ENCODE peak calls at places on chromosomes 1 and 21, in six cellular contexts. I, Z, B, R, F and G are unnamed samples.

GRCh38 chr1:222785553-222785952 is 29.3 kb upstream of the DISP1 start:
- DNase-seq in I (no peak), Z (no peak), B (no peak), R (no peak), F (no peak), G (no peak)

GRCh38 chr21:14548751-14549150 is 2.6 kb upstream of the SAMSN1 start:
- DNase-seq in I (no peak), Z (no peak), B (no peak), R (no peak), F (no peak), G (no peak)

GRCh38 chr1:111172463-111172862 is 28.0 kb downstream of the DENND2D start:
- DNase-seq in I (no peak), Z (no peak), B (no peak), R (no peak), F (no peak), G (no peak)

GRCh38 chr1:102790997-102791396 is 317.3 kb downstream of the COL11A1 start:
- DNase-seq in I (no peak), Z (no peak), B (no peak), R (no peak), F (no peak), G (no peak)

GRCh38 chr1:196277860-196278259 is 330.4 kb downstream of the KCNT2 start:
- DNase-seq in I (no peak), Z (no peak), B (no peak), R (no peak), F (no peak), G (no peak)

GRCh38 chr1:154170547-154171221 is 15.8 kb upstream of the NUP210L start:
- DNase-seq in I (no peak), Z (no peak), B (no peak), R (no peak), F (no peak), G (peak; percentile 24)

GRCh38 chr1:8371372-8371991 is 53.6 kb downstream of the SLC45A1 start:
- DNase-seq in I (no peak), Z (no peak), B (no peak), R (no peak), F (no peak), G (no peak)

GRCh38 chr1:7755448-7755847 is 15.6 kb upstream of the VAMP3 start:
- DNase-seq in I (no peak), Z (no peak), B (no peak), R (peak; percentile 15), F (no peak), G (no peak)

GRCh38 chr1:48610628-48611542 is 138.9 kb upstream of the SPATA6 start:
- DNase-seq in I (no peak), Z (no peak), B (no peak), R (no peak), F (no peak), G (peak; percentile 85)

GRCh38 chr1:167815650-167816049 is 93.9 kb downstream of the MPZL1 start:
- DNase-seq in I (no peak), Z (no peak), B (no peak), R (no peak), F (no peak), G (no peak)

GRCh38 chr21:45568383-45568782 is 26.1 kb upstream of the SLC19A1 start:
- DNase-seq in I (no peak), Z (no peak), B (no peak), R (no peak), F (no peak), G (no peak)

GRCh38 chr1:241744591-241744990 is 92.5 kb downstream of the WDR64 start:
- DNase-seq in I (no peak), Z (no peak), B (no peak), R (no peak), F (no peak), G (no peak)

GRCh38 chr21:33668180-33668579 is 25.9 kb downstream of the ITSN1 start:
- DNase-seq in I (no peak), Z (no peak), B (no peak), R (peak; percentile 29), F (no peak), G (no peak)

GRCh38 chr1:115065021-115065420 is 24.3 kb downstream of the TSPAN2 start:
- DNase-seq in I (no peak), Z (no peak), B (no peak), R (no peak), F (no peak), G (no peak)

GRCh38 chr1:174769961-174770549 is 229.7 kb upstream of the CACYBP start:
- DNase-seq in I (no peak), Z (peak; percentile 85), B (peak; percentile 27), R (peak; percentile 60), F (peak; percentile 39), G (no peak)

GRCh38 chr1:25695991-25696330 is 79.4 kb downstream of the MAN1C1 start:
- DNase-seq in I (no peak), Z (no peak), B (no peak), R (peak; percentile 97), F (peak; percentile 57), G (no peak)

GRCh38 chr1:110148961-110149360 is 1.3 kb upstream of the SLC6A17 start:
- DNase-seq in I (no peak), Z (no peak), B (no peak), R (peak; percentile 11), F (no peak), G (no peak)

GRCh38 chr1:99252630-99253029 is 11.7 kb upstream of the PLPPR4 start:
- DNase-seq in I (no peak), Z (no peak), B (no peak), R (no peak), F (no peak), G (no peak)

GRCh38 chr1:227546055-227546454 is 17.3 kb upstream of the ZNF678 start:
- DNase-seq in I (no peak), Z (no peak), B (no peak), R (no peak), F (no peak), G (no peak)

GRCh38 chr1:214378492-214378891 is 97.5 kb downstream of the SMYD2 start:
- DNase-seq in I (no peak), Z (no peak), B (no peak), R (no peak), F (no peak), G (no peak)

GRCh38 chr1:53127546-53127945 is 14.9 kb downstream of the SLC1A7 start:
- DNase-seq in I (no peak), Z (no peak), B (no peak), R (peak; percentile 35), F (no peak), G (no peak)

GRCh38 chr1:222034790-222035189 is 292.9 kb upstream of the DUSP10 start:
- DNase-seq in I (no peak), Z (no peak), B (no peak), R (no peak), F (no peak), G (no peak)

GRCh38 chr1:210663730-210664573 is 335.2 kb downstream of the HHAT start:
- DNase-seq in I (no peak), Z (no peak), B (no peak), R (no peak), F (no peak), G (peak; percentile 64)

GRCh38 chr1:20727746-20728316 is 4.7 kb downstream of the SH2D5 start:
- DNase-seq in I (no peak), Z (no peak), B (peak; percentile 22), R (no peak), F (no peak), G (peak; percentile 56)

GRCh38 chr1:39266269-39266668 is 61.8 kb downstream of the MACF1 start:
- DNase-seq in I (no peak), Z (peak; percentile 37), B (no peak), R (no peak), F (no peak), G (peak; percentile 60)
- TF ChIP-seq CTCF in I (no peak), Z (peak; percentile 36), B (no peak), R (peak; percentile 7), F (no peak), G (peak; percentile 51)

DNA sequence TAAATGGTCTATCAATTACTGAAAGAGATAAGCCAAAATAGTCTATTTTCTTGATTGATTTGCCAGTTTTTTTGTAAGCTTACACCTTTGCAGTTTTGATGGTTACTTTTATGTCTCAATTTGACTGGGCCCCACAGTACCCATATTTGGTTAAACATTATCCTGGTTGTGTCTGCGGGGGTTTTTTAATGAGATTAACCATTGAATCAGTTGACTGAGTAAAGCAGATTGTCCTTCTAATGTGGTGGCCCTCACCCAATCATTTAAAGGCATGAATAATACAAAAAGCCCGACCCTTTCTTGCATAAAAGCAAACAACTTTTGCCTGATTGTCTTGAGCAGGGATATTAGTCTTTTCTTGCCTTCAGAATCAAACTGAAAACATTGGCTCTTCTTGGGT is 650.0 kb upstream of the RGS18 start:
- DNase-seq in I (no peak), Z (no peak), B (no peak), R (no peak), F (no peak), G (no peak)
- TF ChIP-seq CTCF in I (no peak), Z (no peak), B (no peak), R (no peak), F (no peak), G (no peak)

GRCh38 chr1:63362578-63362977 is 4.8 kb upstream of the ALG6 start:
- DNase-seq in I (no peak), Z (no peak), B (no peak), R (no peak), F (no peak), G (no peak)
- TF ChIP-seq CTCF in I (no peak), Z (peak; percentile 12), B (no peak), R (no peak), F (peak; percentile 6), G (no peak)

DNA sequence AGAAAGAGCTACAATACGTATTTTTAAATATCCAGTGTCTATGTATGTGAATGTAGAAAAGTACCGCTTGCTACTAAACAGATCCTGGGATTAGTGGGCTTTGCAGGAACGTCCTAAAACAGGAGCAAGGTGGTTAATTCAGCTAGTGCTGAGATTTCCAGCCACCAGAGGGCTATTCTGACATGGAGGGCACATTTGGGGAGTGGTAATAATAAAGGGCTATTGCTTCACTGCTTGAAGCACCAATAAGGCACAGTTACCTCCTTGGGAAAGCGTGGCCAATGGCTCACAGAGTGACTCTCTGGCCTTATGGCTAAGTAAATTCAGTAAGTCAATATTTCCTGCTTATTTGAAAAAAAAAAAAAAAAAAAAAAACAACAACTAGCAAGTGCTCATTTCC is 152.4 kb downstream of the GABPA start:
- DNase-seq in I (no peak), Z (no peak), B (no peak), R (no peak), F (no peak), G (peak; percentile 36)
- TF ChIP-seq CTCF in I (no peak), Z (no peak), B (no peak), R (peak; percentile 6), F (no peak), G (peak; percentile 36)